ENCODE peak calls at places on chromosomes 5 and 9, in six cellular contexts. K is hepatocyte, B is GM23338, F is OCI-LY7, A is PC-3, Y is neural progenitor cell. Q is an unnamed sample.

GRCh38 chr9:123473226-123473625 is 117.2 kb downstream of the CRB2 start:
- DNase-seq in K (peak), B (no peak), F (no peak), A (no peak), Y (peak), Q (no peak)

GRCh38 chr9:33125871-33126822 is 41.0 kb downstream of the B4GALT1 start:
- DNase-seq in K (peak), B (no peak), F (no peak), A (peak), Y (no peak), Q (no peak)

GRCh38 chr9:105712297-105712696 is 18.0 kb downstream of the TMEM38B start:
- DNase-seq in K (no peak), B (no peak), F (no peak), A (no peak), Y (no peak), Q (no peak)

GRCh38 chr9:89532478-89532877 is 34.6 kb upstream of the SEMA4D start:
- DNase-seq in K (no peak), B (no peak), F (no peak), A (no peak), Y (no peak), Q (no peak)

GRCh38 chr9:131594906-131595675 is 49.8 kb downstream of the PRRT1B start:
- DNase-seq in K (no peak), B (no peak), F (no peak), A (no peak), Y (no peak), Q (no peak)

GRCh38 chr9:130451509-130452388 is 7.0 kb downstream of the ASS1 start:
- DNase-seq in K (peak), B (peak), F (peak), A (peak), Y (no peak), Q (no peak)

GRCh38 chr9:77883846-77884771 is 147.5 kb downstream of the GNAQ start:
- DNase-seq in K (no peak), B (peak), F (no peak), A (no peak), Y (peak), Q (no peak)

GRCh38 chr5:14895301-14895700 is 23.7 kb upstream of the ANKH start:
- DNase-seq in K (peak), B (no peak), F (no peak), A (no peak), Y (no peak), Q (no peak)

GRCh38 chr5:14109041-14109747 is 33.9 kb upstream of the TRIO start:
- DNase-seq in K (no peak), B (no peak), F (no peak), A (peak), Y (no peak), Q (no peak)

GRCh38 chr5:178296066-178296465 is 63.5 kb upstream of the PHYKPL start:
- DNase-seq in K (no peak), B (no peak), F (no peak), A (no peak), Y (no peak), Q (no peak)

GRCh38 chr9:18269561-18269960 is 204.4 kb upstream of the ADAMTSL1 start:
- DNase-seq in K (no peak), B (no peak), F (no peak), A (no peak), Y (no peak), Q (no peak)

GRCh38 chr9:1462626-1463308 is 412.6 kb downstream of the DMRT2 start:
- DNase-seq in K (no peak), B (no peak), F (no peak), A (peak), Y (no peak), Q (no peak)

GRCh38 chr9:79292731-79293280 is 279.0 kb upstream of the TLE4 start:
- DNase-seq in K (no peak), B (no peak), F (no peak), A (peak), Y (no peak), Q (no peak)

GRCh38 chr5:169650701-169651331 is 13.7 kb downstream of the DOCK2 start:
- DNase-seq in K (no peak), B (no peak), F (peak), A (peak), Y (no peak), Q (no peak)

GRCh38 chr5:77861576-77861975 is 85.4 kb upstream of the TBCA start:
- DNase-seq in K (no peak), B (no peak), F (no peak), A (no peak), Y (no peak), Q (no peak)

GRCh38 chr5:154595662-154596061 is 117.6 kb upstream of the HAND1 start:
- DNase-seq in K (no peak), B (no peak), F (no peak), A (no peak), Y (no peak), Q (no peak)

GRCh38 chr9:19130436-19130835 is 3.1 kb upstream of the PLIN2 start:
- DNase-seq in K (no peak), B (peak), F (no peak), A (no peak), Y (peak), Q (no peak)

GRCh38 chr9:110650991-110651411 is 17.6 kb upstream of the MUSK start:
- DNase-seq in K (peak), B (no peak), F (no peak), A (peak), Y (no peak), Q (no peak)

GRCh38 chr5:62214701-62215100 is 91.3 kb upstream of the KIF2A start:
- DNase-seq in K (no peak), B (no peak), F (no peak), A (peak), Y (no peak), Q (no peak)

GRCh38 chr9:106456581-106456980 is 406.4 kb upstream of the ZNF462 start:
- DNase-seq in K (no peak), B (peak), F (no peak), A (no peak), Y (no peak), Q (no peak)

GRCh38 chr9:35749515-35750255 is 598 bp downstream of the RGP1 start:
- DNase-seq in K (peak), B (peak), F (peak), A (peak), Y (peak), Q (peak)

GRCh38 chr9:99556998-99557397 is 264.7 kb upstream of the NR4A3 start:
- DNase-seq in K (no peak), B (no peak), F (no peak), A (no peak), Y (no peak), Q (no peak)

GRCh38 chr5:179833709-179834070 is 13.0 kb downstream of the SQSTM1 start:
- DNase-seq in K (no peak), B (no peak), F (no peak), A (no peak), Y (no peak), Q (no peak)

GRCh38 chr5:179834120-179834519 is 13.4 kb downstream of the SQSTM1 start:
- DNase-seq in K (no peak), B (no peak), F (no peak), A (no peak), Y (no peak), Q (no peak)

GRCh38 chr5:179837076-179838011 is 16.6 kb downstream of the SQSTM1 start:
- DNase-seq in K (no peak), B (no peak), F (no peak), A (no peak), Y (no peak), Q (no peak)

GRCh38 chr5:179839328-179840256 is 18.9 kb downstream of the SQSTM1 start:
- DNase-seq in K (peak), B (no peak), F (no peak), A (no peak), Y (no peak), Q (no peak)

DNA sequence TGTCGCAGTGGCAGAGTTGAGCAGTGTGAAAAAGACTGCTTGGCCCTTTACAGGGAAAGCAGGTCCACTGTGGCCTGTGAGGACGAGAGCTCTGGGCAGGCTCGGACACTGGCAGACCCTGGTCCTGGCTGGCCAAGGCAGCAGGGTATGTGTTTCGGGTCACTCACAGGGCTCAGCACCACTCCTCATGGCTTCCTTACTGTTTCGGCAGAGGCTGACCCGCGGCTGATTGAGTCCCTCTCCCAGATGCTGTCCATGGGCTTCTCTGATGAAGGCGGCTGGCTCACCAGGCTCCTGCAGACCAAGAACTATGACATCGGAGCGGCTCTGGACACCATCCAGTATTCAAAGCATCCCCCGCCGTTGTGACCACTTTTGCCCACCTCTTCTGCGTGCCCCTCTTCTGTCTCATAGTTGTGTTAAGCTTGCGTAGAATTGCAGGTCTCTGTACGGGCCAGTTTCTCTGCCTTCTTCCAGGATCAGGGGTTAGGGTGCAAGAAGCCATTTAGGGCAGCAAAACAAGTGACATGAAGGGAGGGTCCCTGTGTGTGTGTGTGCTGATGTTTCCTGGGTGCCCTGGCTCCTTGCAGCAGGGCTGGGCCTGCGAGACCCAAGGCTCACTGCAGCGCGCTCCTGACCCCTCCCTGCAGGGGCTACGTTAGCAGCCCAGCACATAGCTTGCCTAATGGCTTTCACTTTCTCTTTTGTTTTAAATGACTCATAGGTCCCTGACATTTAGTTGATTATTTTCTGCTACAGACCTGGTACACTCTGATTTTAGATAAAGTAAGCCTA is 15.7 kb downstream of the SQSTM1 start:
- DNase-seq in K (peak), B (peak), F (no peak), A (no peak), Y (no peak), Q (peak)
- TF ChIP-seq EZH2phosphoT487 in K (no peak), B (no peak), F (no peak), A (no peak), Y (no peak), Q (no peak)

DNA sequence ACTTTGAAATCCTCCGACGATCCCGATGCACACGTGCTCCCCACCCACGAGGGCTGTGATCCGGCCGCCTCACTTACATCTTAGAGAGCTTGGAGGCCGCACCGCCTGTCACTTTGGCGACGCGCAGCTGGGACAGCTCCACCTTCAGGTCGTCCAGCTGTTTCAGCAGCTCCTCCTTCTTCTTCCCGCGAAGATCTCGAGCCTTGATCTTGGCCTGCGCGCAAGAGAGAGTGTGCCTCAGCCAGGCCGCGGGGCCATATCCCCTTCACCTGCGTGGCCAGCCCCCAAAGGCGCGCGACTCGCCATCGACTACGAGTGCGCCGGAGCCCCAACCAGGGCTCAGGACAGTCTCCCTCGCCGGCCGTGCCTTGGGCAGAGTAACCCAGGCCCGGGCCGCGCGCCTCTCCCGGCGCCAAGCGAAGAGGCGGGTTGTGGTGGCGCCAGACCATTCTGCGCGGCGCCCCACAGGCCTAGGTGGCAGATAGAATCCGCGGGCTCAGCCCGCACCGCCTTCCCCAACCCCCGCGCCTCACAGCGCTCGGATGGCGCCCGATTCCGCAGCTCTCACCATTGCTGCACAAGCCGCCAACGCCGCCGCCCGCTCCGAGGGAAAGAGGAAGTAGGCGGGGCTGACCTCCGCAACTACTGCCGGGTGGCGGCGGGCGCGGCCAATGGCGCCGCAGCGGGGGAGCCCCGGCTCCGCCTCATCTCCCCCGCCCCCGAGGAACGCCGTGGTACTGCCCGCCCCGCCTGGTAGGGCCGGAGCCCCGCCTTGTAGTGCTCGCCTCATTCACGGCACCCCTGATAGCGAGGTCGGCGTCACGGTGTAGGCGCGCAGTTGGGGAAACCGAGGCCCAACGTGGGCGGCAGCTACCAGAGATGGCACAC is at the start of the genes ARPC5L and RPL35:
- DNase-seq in K (peak), B (peak), F (peak), A (peak), Y (peak), Q (peak)
- TF ChIP-seq CTCF in K (peak), B (no peak), F (peak), A (no peak), Y (peak), Q (peak)

DNA sequence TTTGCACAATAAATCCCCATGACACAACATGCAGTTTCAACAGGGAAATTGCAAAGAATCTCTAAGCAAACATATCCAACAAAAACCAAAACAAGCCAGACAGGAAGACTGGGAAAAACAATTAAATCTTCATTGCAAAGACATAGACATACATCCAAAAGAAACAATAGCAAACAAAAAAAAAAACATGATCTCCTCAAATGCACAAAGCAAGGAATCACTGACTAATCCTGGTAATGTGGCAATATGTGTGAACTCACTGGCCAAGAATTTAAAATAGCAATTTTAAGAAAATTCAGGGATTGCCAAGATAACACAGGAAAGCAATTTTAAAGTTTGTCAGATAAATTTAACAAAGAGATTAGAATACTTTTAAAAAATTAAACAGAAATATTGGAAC is 520.1 kb upstream of the SMC2 start:
- DNase-seq in K (no peak), B (no peak), F (no peak), A (no peak), Y (no peak), Q (no peak)
- TF ChIP-seq EZH2phosphoT487 in K (no peak), B (no peak), F (no peak), A (no peak), Y (no peak), Q (no peak)

GRCh38 chr9:127545196-127546124 is 66.6 kb upstream of the STXBP1 start:
- DNase-seq in K (peak), B (no peak), F (no peak), A (peak), Y (peak), Q (no peak)
- TF ChIP-seq CTCF in K (no peak), B (no peak), F (no peak), A (no peak), Y (no peak), Q (no peak)

DNA sequence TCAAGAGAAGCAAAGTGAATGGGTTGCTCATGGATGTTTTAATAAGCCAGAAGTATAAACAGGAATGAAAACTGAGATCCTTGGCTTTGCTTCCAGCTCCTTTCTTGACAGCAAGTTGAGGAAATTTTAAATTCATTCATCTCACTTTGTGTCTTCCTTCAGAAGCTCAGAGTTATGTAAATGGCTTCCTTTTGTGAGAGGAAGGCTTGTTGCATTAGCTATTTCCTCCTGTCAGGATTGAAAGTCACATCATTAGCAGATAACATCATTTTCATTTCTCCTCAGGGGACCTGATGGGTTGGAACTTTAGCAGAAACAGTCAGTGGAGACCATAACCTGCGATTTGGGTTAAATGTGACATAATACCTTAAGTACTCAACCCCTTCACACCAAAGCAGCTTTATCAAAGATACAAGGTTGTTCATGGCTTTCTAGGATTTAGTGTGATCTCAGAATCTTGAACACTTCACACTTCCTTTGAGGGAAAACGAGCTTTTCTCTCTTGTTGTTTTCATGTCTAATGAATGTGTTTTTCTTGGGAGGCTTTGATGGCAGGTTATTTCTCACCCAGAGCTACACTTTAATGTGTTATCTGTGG is 437.2 kb downstream of the TMEM232 start:
- DNase-seq in K (no peak), B (peak), F (no peak), A (no peak), Y (no peak), Q (no peak)
- TF ChIP-seq EZH2phosphoT487 in K (no peak), B (no peak), F (no peak), A (no peak), Y (no peak), Q (no peak)

GRCh38 chr5:36688722-36689121 is 82.3 kb downstream of the SLC1A3 start:
- DNase-seq in K (peak), B (peak), F (peak), A (peak), Y (peak), Q (peak)
- TF ChIP-seq CTCF in K (peak), B (peak), F (peak), A (peak), Y (peak), Q (peak)

GRCh38 chr9:133108794-133109641 is 12.0 kb downstream of the RALGDS start:
- DNase-seq in K (no peak), B (no peak), F (no peak), A (no peak), Y (no peak), Q (no peak)
- TF ChIP-seq EZH2phosphoT487 in K (no peak), B (no peak), F (no peak), A (no peak), Y (no peak), Q (no peak)

GRCh38 chr5:138533973-138534941 is 8.8 kb downstream of the ETF1 start:
- DNase-seq in K (no peak), B (no peak), F (no peak), A (no peak), Y (no peak), Q (no peak)

GRCh38 chr5:138539791-138540190 is 3.2 kb downstream of the ETF1 start:
- DNase-seq in K (no peak), B (no peak), F (no peak), A (no peak), Y (no peak), Q (no peak)

GRCh38 chr5:138536215-138536614 is 6.8 kb downstream of the ETF1 start:
- DNase-seq in K (no peak), B (no peak), F (no peak), A (no peak), Y (no peak), Q (no peak)

GRCh38 chr5:138538943-138539627 is 4.0 kb downstream of the ETF1 start:
- DNase-seq in K (no peak), B (no peak), F (no peak), A (no peak), Y (no peak), Q (no peak)

DNA sequence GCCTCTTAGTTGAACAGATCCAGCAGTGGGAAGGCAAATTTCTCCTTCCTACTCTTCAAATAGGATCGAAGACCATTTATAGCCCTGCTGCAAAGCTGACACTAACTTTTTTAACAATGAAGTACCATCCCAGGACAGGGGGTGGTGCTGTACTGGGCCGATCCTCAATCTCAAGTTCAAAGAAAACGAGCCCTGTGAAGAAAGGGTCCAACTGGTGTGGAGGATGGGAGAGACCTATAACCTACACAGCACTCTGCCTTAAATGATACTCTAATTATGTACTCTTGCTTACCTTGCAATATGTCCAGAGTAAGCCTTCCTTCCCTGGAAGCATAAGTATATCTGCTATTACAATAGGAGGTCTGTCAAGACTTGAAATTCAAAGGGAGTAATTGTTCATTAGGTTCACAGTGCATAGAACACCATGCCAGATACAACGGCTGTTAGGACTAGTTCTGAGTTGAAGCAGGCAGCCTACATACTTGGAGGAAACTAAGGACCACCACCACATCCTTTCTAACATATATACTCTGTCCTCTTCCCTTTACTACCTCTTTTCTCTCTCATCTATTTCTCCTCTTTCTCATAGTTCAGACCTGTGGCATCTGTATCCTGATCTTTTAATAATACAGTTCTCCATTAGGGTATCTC is 6.2 kb downstream of the ETF1 start:
- DNase-seq in K (peak), B (peak), F (no peak), A (no peak), Y (no peak), Q (no peak)
- TF ChIP-seq CTCF in K (peak), B (peak), F (peak), A (peak), Y (peak), Q (peak)

GRCh38 chr9:76213751-76214150 is 180.5 kb downstream of the RFK start:
- DNase-seq in K (no peak), B (no peak), F (no peak), A (no peak), Y (no peak), Q (no peak)

GRCh38 chr9:76218151-76218867 is 175.9 kb downstream of the RFK start:
- DNase-seq in K (no peak), B (no peak), F (no peak), A (no peak), Y (no peak), Q (no peak)

GRCh38 chr9:76216161-76216649 is 178.0 kb downstream of the RFK start:
- DNase-seq in K (peak), B (no peak), F (no peak), A (peak), Y (no peak), Q (no peak)

GRCh38 chr9:76218868-76219462 is 175.3 kb downstream of the RFK start:
- DNase-seq in K (no peak), B (peak), F (no peak), A (no peak), Y (peak), Q (no peak)

GRCh38 chr9:76215066-76215465 is 179.2 kb downstream of the RFK start:
- DNase-seq in K (peak), B (no peak), F (no peak), A (no peak), Y (peak), Q (no peak)
- TF ChIP-seq EZH2phosphoT487 in K (no peak), B (no peak), F (no peak), A (no peak), Y (no peak), Q (no peak)

GRCh38 chr5:80408475-80408875 is 611 bp downstream of the ZFYVE16 start:
- DNase-seq in K (peak), B (no peak), F (no peak), A (peak), Y (no peak), Q (peak)
- TF ChIP-seq CTCF in K (peak), B (no peak), F (no peak), A (no peak), Y (no peak), Q (no peak)

Q was measured in MM.1S.